ENCODE peak calls at places on chromosomes 3 and 15, in ten cellular contexts. O, T, M, V, F, G, Y, E, L and P are unnamed samples.

GRCh38 chr15:42014406-42014805 is 6.4 kb downstream of the PLA2G4E start:
- DNase-seq in M (no peak), G (no peak), T (no peak), Y (no peak), E (no peak), V (no peak), L (no peak), O (no peak), F (no peak), P (no peak)

GRCh38 chr15:68789921-68790575 is 30.6 kb downstream of the ANP32A start:
- DNase-seq in F (peak), Y (peak), E (peak), M (peak), V (peak), G (no peak), O (peak), L (no peak), T (no peak), P (no peak)

GRCh38 chr3:132536442-132537153 is 60.5 kb upstream of the ACKR4 start:
- DNase-seq in E (peak), V (no peak), G (peak), M (no peak), O (no peak), T (no peak), Y (no peak), F (no peak), L (peak), P (no peak)

GRCh38 chr3:176088962-176089383 is 1108.3 kb downstream of the TBL1XR1 start:
- DNase-seq in V (no peak), G (no peak), M (no peak), L (no peak), Y (no peak), O (no peak), E (no peak), T (no peak), F (no peak), P (no peak)

GRCh38 chr15:79635149-79635771 is 203.1 kb downstream of the MINAR1 start:
- DNase-seq in G (no peak), Y (no peak), O (no peak), V (no peak), T (no peak), E (no peak), F (no peak), M (no peak), L (no peak), P (no peak)

GRCh38 chr3:57095361-57095760 is 34.9 kb downstream of the SPATA12 start:
- DNase-seq in O (no peak), M (no peak), L (no peak), E (no peak), F (no peak), G (no peak), V (no peak), Y (no peak), T (no peak), P (no peak)

GRCh38 chr3:11154036-11154952 is at the start of gene HRH1:
- DNase-seq in F (peak), Y (peak), M (peak), L (no peak), E (no peak), O (peak), G (no peak), T (no peak), V (no peak), P (no peak)

GRCh38 chr3:120180731-120181412 is 86.6 kb upstream of the GSK3B start:
- DNase-seq in G (no peak), T (no peak), O (no peak), F (no peak), Y (no peak), E (no peak), L (no peak), M (no peak), V (no peak), P (no peak)

GRCh38 chr3:14779069-14779685 is 39.6 kb upstream of the FGD5 start:
- DNase-seq in O (no peak), T (no peak), M (no peak), V (no peak), G (no peak), L (no peak), Y (no peak), F (no peak), E (no peak), P (no peak)

GRCh38 chr3:12557472-12558105 is 702 bp downstream of the MKRN2 start:
- DNase-seq in G (peak), T (no peak), M (peak), O (no peak), F (no peak), V (no peak), Y (no peak), E (peak), L (peak), P (no peak)

GRCh38 chr3:71997066-71997653 is 212.2 kb upstream of the PROK2 start:
- DNase-seq in F (no peak), Y (no peak), O (no peak), E (peak), T (no peak), L (no peak), M (no peak), G (no peak), V (no peak), P (no peak)

GRCh38 chr3:149579838-149580542 is 77.8 kb downstream of the WWTR1 start:
- DNase-seq in F (no peak), O (no peak), V (no peak), Y (no peak), G (peak), E (peak), M (peak), L (peak), T (peak), P (no peak)

GRCh38 chr15:79978694-79979519 is 7.9 kb upstream of the BCL2A1 start:
- DNase-seq in Y (no peak), G (peak), E (peak), T (peak), L (peak), M (peak), V (no peak), F (peak), O (no peak), P (peak)

GRCh38 chr3:123712077-123712860 is 127.4 kb upstream of the HACD2 start:
- DNase-seq in Y (peak), T (no peak), F (peak), V (no peak), M (no peak), G (no peak), O (no peak), L (no peak), E (no peak), P (no peak)

GRCh38 chr15:79403501-79403900 is 28.6 kb upstream of the MINAR1 start:
- DNase-seq in G (peak), Y (no peak), O (no peak), F (no peak), E (peak), T (no peak), L (no peak), M (no peak), V (no peak), P (no peak)

GRCh38 chr15:25177955-25178801 is 223.4 kb downstream of the SNRPN start:
- DNase-seq in L (no peak), Y (no peak), G (no peak), F (no peak), O (no peak), T (peak), V (peak), E (no peak), M (no peak), P (no peak)

GRCh38 chr3:99620077-99620476 is 18.3 kb upstream of the COL8A1 start:
- DNase-seq in G (no peak), F (no peak), T (no peak), E (no peak), Y (no peak), L (no peak), V (no peak), M (no peak), O (no peak), P (no peak)
- TF ChIP-seq CTCF in G (peak), F (no peak), T (no peak), E (peak), Y (no peak), L (no peak), V (no peak), M (peak), O (no peak), P (no peak)

DNA sequence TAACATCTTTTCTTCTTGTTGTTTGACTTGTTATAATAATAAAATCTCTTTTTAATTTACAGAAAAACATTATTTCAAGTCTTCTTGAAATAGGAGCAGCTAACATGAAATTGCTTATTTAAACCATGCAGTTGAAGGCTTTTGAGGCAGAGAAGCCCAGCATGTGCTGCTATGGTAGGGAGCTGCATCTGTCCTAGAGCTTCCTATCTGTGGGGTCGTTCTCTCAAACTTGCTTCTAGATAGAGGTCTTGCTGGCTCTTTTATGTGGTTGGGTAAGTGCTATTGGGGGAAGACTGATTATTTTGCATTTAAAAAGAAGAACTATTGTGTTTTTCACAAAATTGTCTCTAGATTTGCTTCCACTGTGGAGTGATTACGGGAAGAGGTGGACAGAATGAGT is 98.6 kb downstream of the CHST2 start:
- DNase-seq in G (no peak), L (no peak), T (no peak), M (no peak), F (no peak), O (no peak), E (no peak), V (no peak), Y (no peak), P (no peak)
- TF ChIP-seq CTCF in G (no peak), L (no peak), T (no peak), M (no peak), F (no peak), O (no peak), E (no peak), V (no peak), Y (no peak), P (no peak)

GRCh38 chr15:58981808-58982475 is 5.5 kb upstream of the RNF111 start:
- DNase-seq in T (peak), E (no peak), G (no peak), Y (no peak), M (no peak), F (no peak), V (no peak), O (no peak), L (no peak), P (peak)

GRCh38 chr15:58985443-58985842 is 2.0 kb upstream of the RNF111 start:
- DNase-seq in O (no peak), G (no peak), F (no peak), L (no peak), E (peak), V (no peak), Y (no peak), M (no peak), T (no peak), P (no peak)

DNA sequence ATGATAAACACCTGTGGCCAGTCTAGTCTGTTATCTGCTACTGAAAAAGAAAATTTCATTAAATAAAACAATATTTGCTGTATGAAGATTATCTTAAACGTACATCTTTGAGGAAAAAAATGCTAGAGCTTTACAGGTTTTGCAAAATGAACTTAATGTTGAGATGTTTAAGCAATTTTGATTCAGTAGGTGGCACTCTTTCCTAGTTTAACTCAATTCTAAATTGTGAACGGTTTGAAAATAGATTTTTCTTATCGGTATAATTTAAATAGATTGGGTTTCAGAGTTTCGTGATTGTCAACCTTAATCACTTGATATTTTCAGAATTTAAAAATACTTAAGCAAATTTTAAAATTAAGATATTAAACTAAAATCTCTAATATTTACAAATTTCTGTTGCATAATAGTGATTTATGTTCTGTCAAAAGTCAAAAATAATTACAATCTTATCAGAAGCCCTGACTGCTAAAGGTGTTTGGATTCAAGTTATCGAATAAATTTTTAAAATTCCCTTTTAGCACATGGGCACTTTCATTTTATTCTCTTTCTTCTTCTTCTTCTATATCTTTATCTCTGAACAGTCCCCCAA is 7.0 kb upstream of the RNF111 start:
- DNase-seq in L (peak), Y (no peak), E (peak), T (peak), V (no peak), O (no peak), G (peak), M (peak), F (peak), P (peak)
- TF ChIP-seq CTCF in L (no peak), Y (peak), E (peak), T (peak), V (no peak), O (no peak), G (peak), M (peak), F (peak), P (peak)

DNA sequence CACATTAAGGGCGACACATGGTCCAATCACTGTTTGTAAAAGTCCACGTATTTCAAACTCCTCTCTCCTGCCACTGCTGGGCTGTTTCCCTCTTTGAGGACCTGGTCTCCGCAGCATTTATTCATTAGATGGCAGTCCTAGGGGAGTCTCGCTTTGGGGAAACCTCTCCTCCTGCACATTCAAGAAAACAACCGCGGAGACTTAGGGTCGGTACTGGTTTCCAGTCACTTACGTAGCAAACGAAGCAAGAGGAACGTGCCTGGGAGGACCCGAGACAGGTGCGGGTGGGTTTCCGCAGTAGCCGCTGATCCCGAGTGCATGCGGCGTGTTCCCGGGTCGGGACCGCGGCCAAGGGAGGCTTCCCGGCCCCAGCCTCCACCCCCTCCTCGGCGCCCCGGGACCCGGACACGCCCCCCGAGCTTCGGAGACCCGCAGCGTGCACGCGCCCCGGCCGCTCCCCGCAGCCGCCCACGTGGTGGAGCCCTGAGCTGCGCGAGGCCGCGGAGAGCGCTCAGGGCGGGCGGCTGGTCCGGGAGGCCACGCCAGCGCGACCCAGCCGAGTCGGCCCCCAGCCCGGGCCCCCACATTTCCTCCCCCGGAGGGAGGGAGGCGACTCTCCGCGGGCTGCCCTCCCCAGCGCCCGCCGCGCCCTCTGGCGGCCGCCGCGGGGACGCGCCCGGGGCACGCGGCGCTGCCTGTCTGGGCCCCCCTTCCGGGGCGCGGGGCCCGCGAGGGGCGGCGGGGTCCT is 1.1 kb upstream of the IGF1R start:
- DNase-seq in L (peak), G (peak), Y (peak), M (peak), T (peak), F (peak), V (peak), O (peak), E (peak), P (peak)
- TF ChIP-seq CTCF in L (peak), G (peak), Y (peak), M (peak), T (peak), F (no peak), V (peak), O (peak), E (peak), P (peak)

GRCh38 chr3:38582316-38582715 is 67.2 kb downstream of the SCN5A start:
- DNase-seq in E (no peak), L (no peak), F (no peak), G (no peak), O (no peak), T (no peak), V (no peak), Y (peak), M (no peak), P (no peak)
- TF ChIP-seq CTCF in E (no peak), L (no peak), F (no peak), G (no peak), O (no peak), T (no peak), V (no peak), Y (no peak), M (no peak), P (no peak)

DNA sequence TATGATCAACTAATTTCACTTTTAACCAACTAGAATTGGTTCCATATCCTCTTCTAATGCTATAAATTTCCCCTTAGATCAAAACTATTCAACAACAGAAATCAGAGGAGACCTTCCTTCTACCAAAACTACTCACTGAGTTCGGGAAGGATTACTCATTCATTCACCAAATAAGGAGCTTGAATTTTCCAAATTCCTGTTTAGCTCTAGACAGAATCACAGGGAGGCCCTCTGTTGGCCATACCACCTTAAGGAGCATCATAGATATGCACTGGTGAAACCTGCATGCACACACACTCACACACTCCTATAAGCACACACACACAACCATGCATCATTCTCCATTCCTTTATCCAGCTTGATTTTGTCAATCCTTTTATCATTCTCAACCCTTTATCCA is 49.0 kb downstream of the SUCLG2 start:
- DNase-seq in F (no peak), G (peak), O (no peak), E (peak), T (no peak), V (no peak), L (peak), M (peak), Y (no peak), P (no peak)
- TF ChIP-seq CTCF in F (peak), G (peak), O (no peak), E (peak), T (no peak), V (no peak), L (peak), M (peak), Y (peak), P (no peak)

DNA sequence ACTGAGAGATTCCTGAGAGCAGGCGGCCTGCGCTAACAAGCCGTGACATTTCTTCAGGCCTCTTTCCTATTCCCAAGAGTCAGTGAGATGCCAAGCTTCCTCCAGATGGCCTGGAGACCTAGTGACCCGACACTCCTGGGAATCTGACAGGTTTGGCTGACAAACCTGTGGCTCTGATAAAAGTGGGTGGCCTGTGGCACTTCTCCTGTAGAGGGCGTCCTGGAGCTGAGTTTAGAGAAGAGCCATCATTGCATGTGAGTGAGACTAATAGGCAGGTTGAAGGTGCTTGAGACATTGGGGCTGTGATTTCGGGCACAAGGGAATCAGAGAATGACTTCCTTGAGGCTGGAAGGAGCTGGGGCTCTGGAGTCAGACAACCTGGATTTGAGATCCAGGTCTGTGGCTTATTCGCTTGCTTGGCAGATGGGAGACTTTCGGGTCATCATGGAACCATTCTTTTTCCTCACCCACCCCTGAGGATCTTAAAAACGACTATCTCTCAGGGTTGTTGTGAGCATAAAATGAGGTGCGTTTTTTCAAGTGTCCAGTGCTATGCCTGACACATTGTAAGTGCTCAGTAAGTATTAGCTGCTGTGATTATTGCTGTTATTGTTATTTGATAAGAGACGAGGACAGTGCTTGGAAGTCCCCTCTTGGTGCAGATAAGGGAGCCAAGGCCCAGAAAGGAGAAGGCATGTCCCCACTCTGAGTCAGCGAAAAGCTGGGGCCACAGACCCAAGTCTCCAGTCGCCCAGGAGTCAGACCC is 77.2 kb downstream of the SCN10A start:
- DNase-seq in Y (no peak), L (peak), F (peak), E (peak), V (peak), M (peak), O (peak), G (peak), T (peak), P (peak)
- TF ChIP-seq CTCF in Y (peak), L (peak), F (peak), E (peak), V (peak), M (peak), O (peak), G (peak), T (peak), P (peak)

GRCh38 chr3:6799264-6799915 is 61.5 kb upstream of the GRM7 start:
- DNase-seq in O (peak), T (peak), G (no peak), Y (no peak), F (peak), M (peak), L (peak), E (no peak), V (peak), P (peak)
- TF ChIP-seq CTCF in O (peak), T (peak), G (peak), Y (peak), F (peak), M (peak), L (peak), E (peak), V (peak), P (peak)

GRCh38 chr3:58529516-58530353 is 7.3 kb downstream of the ACOX2 start:
- DNase-seq in M (no peak), E (no peak), T (no peak), V (peak), O (peak), F (peak), L (no peak), Y (no peak), G (no peak), P (peak)
- TF ChIP-seq CTCF in M (peak), E (peak), T (peak), V (peak), O (no peak), F (peak), L (peak), Y (no peak), G (peak), P (peak)

GRCh38 chr3:179450321-179450720 is 949 bp downstream of the GNB4 start:
- DNase-seq in T (no peak), E (peak), O (no peak), V (no peak), L (no peak), Y (no peak), F (no peak), G (peak), M (peak), P (no peak)

GRCh38 chr3:179450901-179451334 is 352 bp downstream of the GNB4 start:
- DNase-seq in M (no peak), O (peak), V (no peak), G (peak), L (peak), Y (no peak), E (peak), T (no peak), F (peak), P (peak)

GRCh38 chr3:179447251-179447650 is 4.0 kb downstream of the GNB4 start:
- DNase-seq in E (no peak), Y (no peak), L (no peak), T (no peak), M (no peak), V (no peak), F (no peak), G (no peak), O (no peak), P (no peak)

GRCh38 chr3:179449621-179450020 is 1.6 kb downstream of the GNB4 start:
- DNase-seq in F (no peak), E (peak), O (no peak), V (no peak), Y (no peak), L (no peak), M (peak), T (no peak), G (no peak), P (no peak)

DNA sequence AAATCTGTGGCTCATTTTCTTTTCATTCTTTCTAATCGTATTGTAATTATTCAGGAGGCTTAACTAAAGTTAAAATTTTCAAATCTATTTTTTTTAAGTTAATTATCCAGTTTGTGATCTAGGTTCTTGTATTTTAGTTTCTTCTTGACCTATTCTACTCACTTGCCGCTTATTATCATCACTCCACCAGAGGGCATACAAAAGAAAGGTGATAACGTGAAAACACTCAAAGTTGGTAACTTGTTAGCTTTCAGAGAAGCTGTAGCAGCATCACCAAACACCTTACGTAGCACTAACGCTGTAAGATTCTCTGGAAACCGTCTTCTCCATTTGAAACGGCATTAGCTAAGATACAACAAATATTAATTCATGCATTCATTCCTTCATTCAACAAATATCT is 4.8 kb downstream of the GNB4 start:
- DNase-seq in L (peak), V (no peak), F (peak), Y (no peak), E (peak), T (no peak), M (peak), G (peak), O (peak), P (no peak)
- TF ChIP-seq CTCF in L (peak), V (peak), F (peak), Y (no peak), E (peak), T (peak), M (peak), G (peak), O (peak), P (no peak)